ENCODE peak calls at places on chromosome 3, in five cellular contexts. One of them, this sample, is unnamed.

GRCh38 chr3:190092250-190092649 is 28.4 kb downstream of the P3H2 start:
- DNase-seq in transverse colon: no peak
- DNase-seq in stomach: no peak
- DNase-seq in sigmoid colon: no peak
- DNase-seq in K562: no peak
- DNase-seq in this sample: no peak

GRCh38 chr3:24318668-24319287 is 175.9 kb downstream of the THRB start:
- DNase-seq in transverse colon: no peak
- DNase-seq in stomach: no peak
- DNase-seq in sigmoid colon: no peak
- DNase-seq in K562: no peak
- DNase-seq in this sample: no peak

GRCh38 chr3:23246651-23247050 is 43.5 kb downstream of the UBE2E2 start:
- DNase-seq in transverse colon: no peak
- DNase-seq in stomach: no peak
- DNase-seq in sigmoid colon: no peak
- DNase-seq in K562: no peak
- DNase-seq in this sample: no peak

GRCh38 chr3:188185717-188186236 is 31.8 kb downstream of the LPP start:
- DNase-seq in transverse colon: peak; percentile 62
- DNase-seq in stomach: peak; percentile 58
- DNase-seq in sigmoid colon: no peak
- DNase-seq in K562: no peak
- DNase-seq in this sample: no peak

GRCh38 chr3:156317457-156317856 is 197.1 kb downstream of the KCNAB1 start:
- DNase-seq in transverse colon: no peak
- DNase-seq in stomach: no peak
- DNase-seq in sigmoid colon: no peak
- DNase-seq in K562: no peak
- DNase-seq in this sample: no peak

GRCh38 chr3:8627541-8627940 is 17.1 kb downstream of the SSUH2 start:
- DNase-seq in transverse colon: no peak
- DNase-seq in stomach: no peak
- DNase-seq in sigmoid colon: peak; percentile 50
- DNase-seq in K562: no peak
- DNase-seq in this sample: no peak

GRCh38 chr3:46846624-46847542 is 16.4 kb downstream of the MYL3 start:
- DNase-seq in transverse colon: no peak
- DNase-seq in stomach: peak; percentile 17
- DNase-seq in sigmoid colon: peak; percentile 64
- DNase-seq in K562: no peak
- DNase-seq in this sample: no peak

GRCh38 chr3:124246949-124247348 is 255.0 kb upstream of the ROPN1 start:
- DNase-seq in transverse colon: peak; percentile 19
- DNase-seq in stomach: no peak
- DNase-seq in sigmoid colon: no peak
- DNase-seq in K562: peak; percentile 10
- DNase-seq in this sample: no peak

GRCh38 chr3:194272221-194272620 is 78.9 kb downstream of the CPN2 start:
- DNase-seq in transverse colon: peak; percentile 7
- DNase-seq in stomach: no peak
- DNase-seq in sigmoid colon: peak; percentile 66
- DNase-seq in K562: no peak
- DNase-seq in this sample: peak; percentile 15

GRCh38 chr3:162278834-162279233 is 782.2 kb downstream of the OTOL1 start:
- DNase-seq in transverse colon: no peak
- DNase-seq in stomach: no peak
- DNase-seq in sigmoid colon: no peak
- DNase-seq in K562: no peak
- DNase-seq in this sample: no peak

GRCh38 chr3:62261121-62261520 is 112.2 kb downstream of the FEZF2 start:
- DNase-seq in transverse colon: no peak
- DNase-seq in stomach: no peak
- DNase-seq in sigmoid colon: no peak
- DNase-seq in K562: no peak
- DNase-seq in this sample: no peak

GRCh38 chr3:4351164-4351855 is 48.1 kb downstream of the SETMAR start:
- DNase-seq in transverse colon: no peak
- DNase-seq in stomach: no peak
- DNase-seq in sigmoid colon: no peak
- DNase-seq in K562: peak; percentile 71
- DNase-seq in this sample: no peak

GRCh38 chr3:154100556-154100955 is 20.6 kb upstream of the ARHGEF26 start:
- DNase-seq in transverse colon: no peak
- DNase-seq in stomach: no peak
- DNase-seq in sigmoid colon: no peak
- DNase-seq in K562: no peak
- DNase-seq in this sample: no peak

GRCh38 chr3:46943237-46944187 is 33.0 kb downstream of the CCDC12 start:
- DNase-seq in transverse colon: peak; percentile 69
- DNase-seq in stomach: peak; percentile 80
- DNase-seq in sigmoid colon: no peak
- DNase-seq in K562: no peak
- DNase-seq in this sample: no peak

GRCh38 chr3:119245778-119246177 is 5.1 kb upstream of the B4GALT4 start:
- DNase-seq in transverse colon: no peak
- DNase-seq in stomach: peak; percentile 63
- DNase-seq in sigmoid colon: no peak
- DNase-seq in K562: no peak
- DNase-seq in this sample: no peak

GRCh38 chr3:189041482-189042090 is 130.2 kb upstream of the TPRG1 start:
- DNase-seq in transverse colon: peak; percentile 47
- DNase-seq in stomach: peak; percentile 34
- DNase-seq in sigmoid colon: no peak
- DNase-seq in K562: no peak
- DNase-seq in this sample: no peak

GRCh38 chr3:58013973-58014649 is 5.9 kb downstream of the FLNB start:
- DNase-seq in transverse colon: peak; percentile 30
- DNase-seq in stomach: peak; percentile 39
- DNase-seq in sigmoid colon: peak; percentile 80
- DNase-seq in K562: no peak
- DNase-seq in this sample: no peak

GRCh38 chr3:41117398-41117870 is 81.9 kb upstream of the CTNNB1 start:
- DNase-seq in transverse colon: peak; percentile 90
- DNase-seq in stomach: peak; percentile 86
- DNase-seq in sigmoid colon: peak; percentile 90
- DNase-seq in K562: peak; percentile 86
- DNase-seq in this sample: peak; percentile 74

GRCh38 chr3:8319935-8320634 is 181.5 kb upstream of the LMCD1 start:
- DNase-seq in transverse colon: no peak
- DNase-seq in stomach: no peak
- DNase-seq in sigmoid colon: no peak
- DNase-seq in K562: no peak
- DNase-seq in this sample: no peak

GRCh38 chr3:24623657-24624056 is 129.0 kb upstream of the THRB start:
- DNase-seq in transverse colon: no peak
- DNase-seq in stomach: no peak
- DNase-seq in sigmoid colon: no peak
- DNase-seq in K562: no peak
- DNase-seq in this sample: no peak

GRCh38 chr3:29286841-29287240 is 6.0 kb downstream of the RBMS3 start:
- DNase-seq in transverse colon: no peak
- DNase-seq in stomach: no peak
- DNase-seq in sigmoid colon: no peak
- DNase-seq in K562: no peak
- DNase-seq in this sample: no peak

DNA sequence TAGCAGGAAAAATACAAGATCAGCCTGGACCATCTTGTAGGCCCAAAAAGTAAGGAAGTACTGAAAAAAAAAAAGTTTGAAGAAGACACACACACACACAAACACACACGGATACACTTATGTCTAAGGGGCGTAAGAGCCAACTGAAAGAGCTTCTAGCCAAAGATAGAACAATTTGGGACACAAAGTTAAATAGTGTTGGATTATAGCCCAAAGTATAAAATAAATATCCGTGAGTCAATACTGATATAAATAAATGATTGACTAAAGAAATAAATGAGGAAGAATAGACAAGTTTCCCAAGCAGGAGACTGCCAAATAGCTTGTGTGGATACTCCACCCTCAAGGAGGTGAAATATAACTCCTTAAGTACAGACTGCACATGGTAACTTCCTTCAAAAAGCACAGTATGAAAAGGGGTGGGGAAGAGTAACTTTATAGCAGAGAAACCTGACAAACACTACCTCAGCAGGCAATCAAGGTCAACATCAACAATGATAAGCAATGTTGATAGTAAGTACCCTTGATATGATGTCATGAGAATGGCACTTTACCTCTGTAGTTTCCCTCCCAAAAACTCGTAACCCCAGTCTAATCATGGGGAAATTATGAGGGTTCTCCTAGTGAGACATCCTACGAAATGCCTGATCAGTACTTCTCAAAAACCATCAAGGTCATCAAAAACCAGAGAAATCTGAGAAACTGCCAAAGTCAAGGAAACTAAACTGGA is 187.3 kb upstream of the ATP11B start:
- DNase-seq in transverse colon: no peak
- DNase-seq in stomach: no peak
- DNase-seq in sigmoid colon: no peak
- DNase-seq in K562: no peak
- DNase-seq in this sample: no peak
- TF ChIP-seq POLR2AphosphoS5 in transverse colon: no peak
- TF ChIP-seq POLR2AphosphoS5 in stomach: peak; percentile 56
- TF ChIP-seq POLR2AphosphoS5 in sigmoid colon: no peak
- TF ChIP-seq POLR2AphosphoS5 in K562: no peak
- TF ChIP-seq POLR2AphosphoS5 in this sample: no peak

GRCh38 chr3:197490098-197490497 is 65.7 kb downstream of the BDH1 start:
- DNase-seq in transverse colon: no peak
- DNase-seq in stomach: no peak
- DNase-seq in sigmoid colon: no peak
- DNase-seq in K562: no peak
- DNase-seq in this sample: no peak
- TF ChIP-seq POLR2AphosphoS5 in transverse colon: no peak
- TF ChIP-seq POLR2AphosphoS5 in stomach: no peak
- TF ChIP-seq POLR2AphosphoS5 in sigmoid colon: no peak
- TF ChIP-seq POLR2AphosphoS5 in K562: no peak
- TF ChIP-seq POLR2AphosphoS5 in this sample: no peak

GRCh38 chr3:16148783-16149182 is 25.7 kb upstream of the GALNT15 start:
- DNase-seq in transverse colon: peak; percentile 65
- DNase-seq in stomach: peak; percentile 33
- DNase-seq in sigmoid colon: peak; percentile 96
- DNase-seq in K562: no peak
- DNase-seq in this sample: peak; percentile 73
- TF ChIP-seq POLR2AphosphoS5 in transverse colon: peak; percentile 58
- TF ChIP-seq POLR2AphosphoS5 in stomach: peak; percentile 70
- TF ChIP-seq POLR2AphosphoS5 in sigmoid colon: peak; percentile 80
- TF ChIP-seq POLR2AphosphoS5 in K562: no peak
- TF ChIP-seq POLR2AphosphoS5 in this sample: no peak

GRCh38 chr3:117018622-117019021 is 309.0 kb downstream of the TUSC7 start:
- DNase-seq in transverse colon: no peak
- DNase-seq in stomach: no peak
- DNase-seq in sigmoid colon: no peak
- DNase-seq in K562: no peak
- DNase-seq in this sample: no peak
- TF ChIP-seq POLR2AphosphoS5 in transverse colon: no peak
- TF ChIP-seq POLR2AphosphoS5 in stomach: no peak
- TF ChIP-seq POLR2AphosphoS5 in sigmoid colon: no peak
- TF ChIP-seq POLR2AphosphoS5 in K562: no peak
- TF ChIP-seq POLR2AphosphoS5 in this sample: no peak

GRCh38 chr3:187064210-187065115 is 74.8 kb downstream of the RPL39L start:
- DNase-seq in transverse colon: no peak
- DNase-seq in stomach: no peak
- DNase-seq in sigmoid colon: no peak
- DNase-seq in K562: no peak
- DNase-seq in this sample: no peak
- TF ChIP-seq POLR2AphosphoS5 in transverse colon: no peak
- TF ChIP-seq POLR2AphosphoS5 in stomach: no peak
- TF ChIP-seq POLR2AphosphoS5 in sigmoid colon: no peak
- TF ChIP-seq POLR2AphosphoS5 in K562: no peak
- TF ChIP-seq POLR2AphosphoS5 in this sample: no peak

GRCh38 chr3:150217691-150218090 is 190.4 kb upstream of the TSC22D2 start:
- DNase-seq in transverse colon: no peak
- DNase-seq in stomach: no peak
- DNase-seq in sigmoid colon: no peak
- DNase-seq in K562: no peak
- DNase-seq in this sample: no peak

GRCh38 chr3:150215616-150216015 is 192.5 kb upstream of the TSC22D2 start:
- DNase-seq in transverse colon: no peak
- DNase-seq in stomach: no peak
- DNase-seq in sigmoid colon: no peak
- DNase-seq in K562: no peak
- DNase-seq in this sample: no peak

GRCh38 chr3:150218236-150218635 is 189.9 kb upstream of the TSC22D2 start:
- DNase-seq in transverse colon: no peak
- DNase-seq in stomach: no peak
- DNase-seq in sigmoid colon: no peak
- DNase-seq in K562: no peak
- DNase-seq in this sample: no peak

GRCh38 chr3:150216041-150216811 is 191.9 kb upstream of the TSC22D2 start:
- DNase-seq in transverse colon: no peak
- DNase-seq in stomach: no peak
- DNase-seq in sigmoid colon: no peak
- DNase-seq in K562: no peak
- DNase-seq in this sample: no peak

DNA sequence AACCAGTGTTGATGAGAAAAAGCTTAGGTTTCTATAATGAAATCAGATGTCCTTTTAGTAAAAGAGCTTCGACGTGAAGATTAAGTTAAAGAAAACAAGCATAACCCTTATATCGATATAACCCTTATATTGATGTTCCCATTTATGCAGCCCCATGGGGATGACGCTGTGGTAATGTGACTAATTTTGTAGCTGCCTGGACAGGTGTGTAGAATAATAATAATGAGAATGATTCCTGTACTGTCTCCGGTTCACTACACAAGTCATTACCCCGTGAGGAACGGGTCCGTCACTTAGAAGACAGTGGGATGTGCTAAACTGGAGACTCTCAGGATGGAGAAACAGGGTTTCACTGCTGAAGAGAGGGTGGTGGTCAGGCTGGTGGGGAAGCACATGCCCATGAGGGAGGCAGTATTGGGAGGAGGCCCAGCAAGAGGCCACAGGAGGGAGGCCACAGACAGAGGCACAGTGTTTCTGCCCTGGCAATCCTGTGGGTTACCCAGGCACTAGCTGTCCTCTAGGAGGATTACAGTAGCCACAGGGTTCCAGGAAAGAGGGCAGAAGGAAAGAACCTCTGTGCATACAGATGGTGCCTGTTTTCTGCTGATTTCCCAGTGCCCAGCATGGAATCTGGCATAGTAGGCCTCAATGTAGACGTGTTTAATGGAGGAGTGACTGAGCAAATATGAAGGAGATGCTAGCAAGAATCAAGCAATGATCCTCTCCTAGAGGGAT is 191.1 kb upstream of the TSC22D2 start:
- DNase-seq in transverse colon: no peak
- DNase-seq in stomach: no peak
- DNase-seq in sigmoid colon: no peak
- DNase-seq in K562: no peak
- DNase-seq in this sample: no peak
- TF ChIP-seq POLR2AphosphoS5 in transverse colon: no peak
- TF ChIP-seq POLR2AphosphoS5 in stomach: no peak
- TF ChIP-seq POLR2AphosphoS5 in sigmoid colon: no peak
- TF ChIP-seq POLR2AphosphoS5 in K562: no peak
- TF ChIP-seq POLR2AphosphoS5 in this sample: no peak

This sample was measured in breast epithelium.